ENCODE peak calls at places on chromosomes 7 and 10, in four cellular contexts. P is WTC11, I is GM12878, Q is K562. B is an unnamed sample.

GRCh38 chr10:99888623-99889022 is 106.2 kb downstream of the ABCC2 start:
- DNase-seq in I (no peak), Q (no peak), P (no peak), B (no peak)

GRCh38 chr7:108307246-108307982 is 148.8 kb downstream of the NRCAM start:
- DNase-seq in Q (no peak), I (no peak), P (no peak), B (no peak)

GRCh38 chr10:119189811-119190282 is 11.2 kb upstream of the PRDX3 start:
- DNase-seq in P (no peak), I (no peak), Q (peak; percentile 35), B (peak; percentile 71)

GRCh38 chr10:101617102-101617823 is 29.1 kb downstream of the DPCD start:
- DNase-seq in P (no peak), I (peak; percentile 33), Q (no peak), B (no peak)

GRCh38 chr7:143299840-143300239 is 11.7 kb downstream of the CASP2 start:
- DNase-seq in I (no peak), P (peak; percentile 73), Q (peak; percentile 64), B (peak; percentile 36)

GRCh38 chr7:74042746-74043522 is 15.0 kb downstream of the ELN start:
- DNase-seq in P (no peak), I (no peak), Q (no peak), B (no peak)

GRCh38 chr7:117875566-117875965 is 2.3 kb upstream of the CTTNBP2 start:
- DNase-seq in Q (no peak), I (no peak), P (peak; percentile 57), B (no peak)

GRCh38 chr7:22579961-22580360 is 80.0 kb upstream of the STEAP1B start:
- DNase-seq in I (no peak), Q (no peak), P (no peak), B (no peak)

GRCh38 chr7:7989133-7989984 is 20.8 kb downstream of the GLCCI1 start:
- DNase-seq in I (no peak), P (no peak), Q (no peak), B (no peak)

GRCh38 chr10:69704231-69704630 is 74.2 kb downstream of the FAM241B start:
- DNase-seq in P (no peak), I (no peak), Q (no peak), B (no peak)

GRCh38 chr7:138400400-138400886 is 59.6 kb upstream of the TRIM24 start:
- DNase-seq in P (no peak), I (no peak), Q (peak; percentile 74), B (no peak)

GRCh38 chr10:44172883-44173557 is 211.9 kb downstream of the CXCL12 start:
- DNase-seq in Q (no peak), P (no peak), I (no peak), B (no peak)

GRCh38 chr10:110822065-110822707 is 49.5 kb upstream of the PDCD4 start:
- DNase-seq in Q (no peak), I (no peak), P (no peak), B (no peak)

DNA sequence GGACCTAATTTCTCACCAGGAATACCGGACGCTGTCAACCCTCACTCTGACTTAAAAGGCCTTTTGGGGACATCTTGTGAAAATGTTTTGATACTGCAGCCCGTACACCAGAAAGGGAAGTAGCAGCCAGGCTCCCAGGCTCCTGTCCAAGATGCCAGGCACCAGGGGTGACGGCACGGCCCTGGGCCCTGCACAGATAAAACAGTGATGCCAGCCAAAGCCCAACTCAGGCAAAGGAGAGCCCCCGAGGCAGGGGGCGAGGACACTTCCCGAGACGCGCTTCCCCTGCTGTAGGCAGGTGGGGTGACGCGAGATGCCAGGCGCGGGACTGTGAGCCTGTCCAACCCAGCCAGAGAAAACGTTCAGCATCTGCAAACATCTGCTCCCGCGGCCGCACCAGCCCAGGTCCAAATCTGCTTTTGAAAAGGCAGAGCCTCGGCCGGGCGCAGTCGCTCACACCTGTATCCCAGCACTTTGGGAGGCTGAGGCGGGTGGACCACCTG is 15.7 kb downstream of the ZFAND2A start:
- DNase-seq in P (no peak), Q (peak; percentile 13), I (no peak), B (peak; percentile 25)
- TF ChIP-seq TCF7 in P (no peak), Q (no peak), I (no peak), B (no peak)

GRCh38 chr7:34840176-34840785 is 182.3 kb downstream of the NPSR1 start:
- DNase-seq in P (no peak), I (no peak), Q (no peak), B (no peak)
- TF ChIP-seq TCF7 in P (no peak), I (no peak), Q (no peak), B (no peak)

DNA sequence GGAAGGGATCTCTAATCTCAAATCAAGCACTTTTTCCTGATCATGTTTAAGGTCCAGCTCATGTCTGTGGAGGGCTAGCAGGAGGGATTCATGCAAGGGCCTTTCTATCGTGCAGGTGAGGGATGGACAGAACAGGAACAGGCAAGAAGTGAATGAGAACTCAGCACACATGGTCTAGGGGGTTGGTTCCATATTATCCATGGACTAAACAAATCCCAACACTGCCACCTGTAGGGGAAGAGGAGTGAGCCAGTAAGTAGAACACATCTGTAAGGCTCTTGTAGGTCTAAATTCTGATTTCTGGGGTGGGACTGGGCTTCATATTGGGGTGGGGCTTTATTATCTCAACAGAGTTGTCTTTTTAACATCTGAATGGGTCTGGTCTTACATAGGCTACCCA is 138.0 kb upstream of the TARP start:
- DNase-seq in I (no peak), P (no peak), Q (peak; percentile 25), B (peak; percentile 28)
- TF ChIP-seq TCF7 in I (no peak), P (no peak), Q (no peak), B (no peak)

GRCh38 chr7:16603633-16604032 is 41.9 kb downstream of the ANKMY2 start:
- DNase-seq in I (no peak), Q (no peak), P (no peak), B (no peak)
- TF ChIP-seq TCF7 in I (no peak), Q (no peak), P (no peak), B (no peak)

B was measured in HepG2.